ENCODE peak calls at places on chromosomes 7 and 10, in six cellular contexts. G is hypothalamus; D is activated CD8-positive, alpha-beta memory T cell treated with anti-CD3 and anti-CD28 coated beads for 4 hours; E is naive thymus-derived CD4-positive, alpha-beta T cell; L is putamen; C is aorta. J is an unnamed sample.

GRCh38 chr10:73848821-73849489 is 25.4 kb downstream of the CAMK2G start:
- DNase-seq in G (peak; percentile 50), D (peak; percentile 85), E (peak; percentile 92), L (peak; percentile 63), C (peak; percentile 90), J (peak; percentile 89)

GRCh38 chr10:97687785-97688781 is 1.0 kb upstream of the AVPI1 start:
- DNase-seq in G (no peak), D (no peak), E (no peak), L (no peak), C (no peak), J (no peak)

GRCh38 chr7:116834815-116835533 is 27.4 kb upstream of the CAPZA2 start:
- DNase-seq in G (no peak), D (no peak), E (no peak), L (no peak), C (no peak), J (no peak)

GRCh38 chr10:111370101-111370500 is 293.3 kb downstream of the ADRA2A start:
- DNase-seq in G (no peak), D (no peak), E (no peak), L (no peak), C (no peak), J (no peak)

GRCh38 chr10:125281091-125281490 is 120.7 kb upstream of the CTBP2 start:
- DNase-seq in G (no peak), D (no peak), E (no peak), L (no peak), C (no peak), J (no peak)

GRCh38 chr10:35300063-35300699 is 36.1 kb upstream of the CCNY start:
- DNase-seq in G (peak; percentile 8), D (no peak), E (no peak), L (peak; percentile 27), C (peak; percentile 64), J (no peak)

GRCh38 chr7:585229-585711 is 65.6 kb upstream of the PDGFA start:
- DNase-seq in G (no peak), D (no peak), E (no peak), L (no peak), C (peak; percentile 46), J (no peak)

GRCh38 chr7:116779921-116780320 is 82.5 kb upstream of the CAPZA2 start:
- DNase-seq in G (no peak), D (no peak), E (no peak), L (no peak), C (no peak), J (no peak)

GRCh38 chr7:48307041-48307714 is 135.9 kb downstream of the ABCA13 start:
- DNase-seq in G (no peak), D (no peak), E (no peak), L (no peak), C (no peak), J (no peak)

GRCh38 chr7:50620418-50620817 is 55.2 kb upstream of the DDC start:
- DNase-seq in G (no peak), D (no peak), E (no peak), L (no peak), C (peak; percentile 69), J (no peak)

GRCh38 chr7:17062433-17063383 is 180.9 kb upstream of the AGR3 start:
- DNase-seq in G (no peak), D (no peak), E (no peak), L (no peak), C (no peak), J (no peak)

GRCh38 chr7:157573244-157573643 is 236.4 kb downstream of the DNAJB6 start:
- DNase-seq in G (no peak), D (no peak), E (no peak), L (no peak), C (no peak), J (no peak)

GRCh38 chr7:11846311-11846710 is 14.3 kb upstream of the THSD7A start:
- DNase-seq in G (no peak), D (no peak), E (no peak), L (no peak), C (no peak), J (no peak)

GRCh38 chr7:121924273-121925184 is 51.6 kb downstream of the PTPRZ1 start:
- DNase-seq in G (no peak), D (no peak), E (no peak), L (no peak), C (no peak), J (no peak)

GRCh38 chr10:21279217-21279575 is 246.3 kb downstream of the SKIDA1 start:
- DNase-seq in G (no peak), D (no peak), E (no peak), L (no peak), C (no peak), J (no peak)

GRCh38 chr7:75980126-75980864 is 14.1 kb downstream of the TMEM120A start:
- DNase-seq in G (no peak), D (no peak), E (no peak), L (no peak), C (no peak), J (no peak)

GRCh38 chr7:106659963-106660861 is 746 bp downstream of the CCDC71L start:
- DNase-seq in G (peak; percentile 40), D (peak; percentile 64), E (peak; percentile 67), L (peak; percentile 28), C (peak; percentile 81), J (peak; percentile 40)

GRCh38 chr10:110354322-110354766 is 49.6 kb upstream of the SMNDC1 start:
- DNase-seq in G (peak; percentile 7), D (peak; percentile 49), E (peak; percentile 60), L (peak; percentile 47), C (peak; percentile 88), J (peak; percentile 53)

GRCh38 chr10:59090804-59091203 is 85.6 kb upstream of the PHYHIPL start:
- DNase-seq in G (no peak), D (no peak), E (no peak), L (peak; percentile 45), C (no peak), J (no peak)

J was measured in dorsolateral prefrontal cortex.